ENCODE peak calls at places on chromosomes 12 and 14, in nine cellular contexts. One of them, this sample, is unnamed.

GRCh38 chr12:2083561-2083960 is 30.8 kb downstream of the CACNA1C start:
- DNase-seq in CD8-positive, alpha-beta T cell: no peak
- DNase-seq in activated T-helper 1 cell treated with anti-CD3 and anti-CD28 coated beads, Interleukin-12 subunit alpha, Interleukin-12 subunit beta, Interleukin-2, Interleukin-4 antibody, amounts not matched to agents 30 ng/mL and 10 ng/mL and 1 ng/mL, durations not matched to agents 14 hours and 24 hours and 36 hours: no peak
- DNase-seq in NCI-H1092 treated with DMSO at 0.1 percent for 48 hours: peak
- DNase-seq in CMK: no peak
- DNase-seq in IMR-90: no peak
- DNase-seq in nucleus accumbens: no peak
- DNase-seq in T-helper 17 cell: no peak
- DNase-seq in activated naive CD8-positive, alpha-beta T cell treated with anti-CD3 and anti-CD28 coated beads for 36 hours: no peak
- DNase-seq in this sample: peak

GRCh38 chr14:59632381-59632780 is 55.8 kb upstream of the CCDC175 start:
- DNase-seq in CD8-positive, alpha-beta T cell: no peak
- DNase-seq in activated T-helper 1 cell treated with anti-CD3 and anti-CD28 coated beads, Interleukin-12 subunit alpha, Interleukin-12 subunit beta, Interleukin-2, Interleukin-4 antibody, amounts not matched to agents 30 ng/mL and 10 ng/mL and 1 ng/mL, durations not matched to agents 14 hours and 24 hours and 36 hours: no peak
- DNase-seq in NCI-H1092 treated with DMSO at 0.1 percent for 48 hours: peak
- DNase-seq in CMK: no peak
- DNase-seq in IMR-90: peak
- DNase-seq in nucleus accumbens: no peak
- DNase-seq in T-helper 17 cell: no peak
- DNase-seq in activated naive CD8-positive, alpha-beta T cell treated with anti-CD3 and anti-CD28 coated beads for 36 hours: peak
- DNase-seq in this sample: peak

GRCh38 chr14:38469156-38469555 is 213.3 kb upstream of the CLEC14A start:
- DNase-seq in CD8-positive, alpha-beta T cell: no peak
- DNase-seq in activated T-helper 1 cell treated with anti-CD3 and anti-CD28 coated beads, Interleukin-12 subunit alpha, Interleukin-12 subunit beta, Interleukin-2, Interleukin-4 antibody, amounts not matched to agents 30 ng/mL and 10 ng/mL and 1 ng/mL, durations not matched to agents 14 hours and 24 hours and 36 hours: no peak
- DNase-seq in NCI-H1092 treated with DMSO at 0.1 percent for 48 hours: no peak
- DNase-seq in CMK: no peak
- DNase-seq in IMR-90: peak
- DNase-seq in nucleus accumbens: no peak
- DNase-seq in T-helper 17 cell: no peak
- DNase-seq in activated naive CD8-positive, alpha-beta T cell treated with anti-CD3 and anti-CD28 coated beads for 36 hours: no peak
- DNase-seq in this sample: no peak

GRCh38 chr12:13631873-13632272 is 349.5 kb downstream of the GRIN2B start:
- DNase-seq in CD8-positive, alpha-beta T cell: no peak
- DNase-seq in activated T-helper 1 cell treated with anti-CD3 and anti-CD28 coated beads, Interleukin-12 subunit alpha, Interleukin-12 subunit beta, Interleukin-2, Interleukin-4 antibody, amounts not matched to agents 30 ng/mL and 10 ng/mL and 1 ng/mL, durations not matched to agents 14 hours and 24 hours and 36 hours: no peak
- DNase-seq in NCI-H1092 treated with DMSO at 0.1 percent for 48 hours: no peak
- DNase-seq in CMK: no peak
- DNase-seq in IMR-90: no peak
- DNase-seq in nucleus accumbens: peak
- DNase-seq in T-helper 17 cell: no peak
- DNase-seq in activated naive CD8-positive, alpha-beta T cell treated with anti-CD3 and anti-CD28 coated beads for 36 hours: no peak
- DNase-seq in this sample: no peak

GRCh38 chr14:53842938-53843337 is 113.7 kb downstream of the BMP4 start:
- DNase-seq in CD8-positive, alpha-beta T cell: no peak
- DNase-seq in activated T-helper 1 cell treated with anti-CD3 and anti-CD28 coated beads, Interleukin-12 subunit alpha, Interleukin-12 subunit beta, Interleukin-2, Interleukin-4 antibody, amounts not matched to agents 30 ng/mL and 10 ng/mL and 1 ng/mL, durations not matched to agents 14 hours and 24 hours and 36 hours: no peak
- DNase-seq in NCI-H1092 treated with DMSO at 0.1 percent for 48 hours: no peak
- DNase-seq in CMK: no peak
- DNase-seq in IMR-90: peak
- DNase-seq in nucleus accumbens: no peak
- DNase-seq in T-helper 17 cell: no peak
- DNase-seq in activated naive CD8-positive, alpha-beta T cell treated with anti-CD3 and anti-CD28 coated beads for 36 hours: no peak
- DNase-seq in this sample: no peak

GRCh38 chr14:103056322-103057027 is 874 bp downstream of the CDC42BPB start:
- DNase-seq in CD8-positive, alpha-beta T cell: no peak
- DNase-seq in activated T-helper 1 cell treated with anti-CD3 and anti-CD28 coated beads, Interleukin-12 subunit alpha, Interleukin-12 subunit beta, Interleukin-2, Interleukin-4 antibody, amounts not matched to agents 30 ng/mL and 10 ng/mL and 1 ng/mL, durations not matched to agents 14 hours and 24 hours and 36 hours: no peak
- DNase-seq in NCI-H1092 treated with DMSO at 0.1 percent for 48 hours: peak
- DNase-seq in CMK: no peak
- DNase-seq in IMR-90: peak
- DNase-seq in nucleus accumbens: no peak
- DNase-seq in T-helper 17 cell: no peak
- DNase-seq in activated naive CD8-positive, alpha-beta T cell treated with anti-CD3 and anti-CD28 coated beads for 36 hours: no peak
- DNase-seq in this sample: peak

GRCh38 chr14:72715215-72715909 is 178.5 kb downstream of the DPF3 start:
- DNase-seq in CD8-positive, alpha-beta T cell: no peak
- DNase-seq in activated T-helper 1 cell treated with anti-CD3 and anti-CD28 coated beads, Interleukin-12 subunit alpha, Interleukin-12 subunit beta, Interleukin-2, Interleukin-4 antibody, amounts not matched to agents 30 ng/mL and 10 ng/mL and 1 ng/mL, durations not matched to agents 14 hours and 24 hours and 36 hours: no peak
- DNase-seq in NCI-H1092 treated with DMSO at 0.1 percent for 48 hours: no peak
- DNase-seq in CMK: no peak
- DNase-seq in IMR-90: peak
- DNase-seq in nucleus accumbens: no peak
- DNase-seq in T-helper 17 cell: no peak
- DNase-seq in activated naive CD8-positive, alpha-beta T cell treated with anti-CD3 and anti-CD28 coated beads for 36 hours: no peak
- DNase-seq in this sample: no peak

GRCh38 chr12:131912526-131913274 is 16.4 kb upstream of the PUS1 start:
- DNase-seq in CD8-positive, alpha-beta T cell: no peak
- DNase-seq in activated T-helper 1 cell treated with anti-CD3 and anti-CD28 coated beads, Interleukin-12 subunit alpha, Interleukin-12 subunit beta, Interleukin-2, Interleukin-4 antibody, amounts not matched to agents 30 ng/mL and 10 ng/mL and 1 ng/mL, durations not matched to agents 14 hours and 24 hours and 36 hours: no peak
- DNase-seq in NCI-H1092 treated with DMSO at 0.1 percent for 48 hours: no peak
- DNase-seq in CMK: no peak
- DNase-seq in IMR-90: peak
- DNase-seq in nucleus accumbens: peak
- DNase-seq in T-helper 17 cell: no peak
- DNase-seq in activated naive CD8-positive, alpha-beta T cell treated with anti-CD3 and anti-CD28 coated beads for 36 hours: no peak
- DNase-seq in this sample: peak

GRCh38 chr14:91957876-91958313 is 10.4 kb upstream of the FBLN5 start:
- DNase-seq in CD8-positive, alpha-beta T cell: no peak
- DNase-seq in activated T-helper 1 cell treated with anti-CD3 and anti-CD28 coated beads, Interleukin-12 subunit alpha, Interleukin-12 subunit beta, Interleukin-2, Interleukin-4 antibody, amounts not matched to agents 30 ng/mL and 10 ng/mL and 1 ng/mL, durations not matched to agents 14 hours and 24 hours and 36 hours: no peak
- DNase-seq in NCI-H1092 treated with DMSO at 0.1 percent for 48 hours: no peak
- DNase-seq in CMK: no peak
- DNase-seq in IMR-90: no peak
- DNase-seq in nucleus accumbens: no peak
- DNase-seq in T-helper 17 cell: no peak
- DNase-seq in activated naive CD8-positive, alpha-beta T cell treated with anti-CD3 and anti-CD28 coated beads for 36 hours: no peak
- DNase-seq in this sample: no peak

GRCh38 chr12:75900781-75901254 is 130.8 kb downstream of the PHLDA1 start:
- DNase-seq in CD8-positive, alpha-beta T cell: no peak
- DNase-seq in activated T-helper 1 cell treated with anti-CD3 and anti-CD28 coated beads, Interleukin-12 subunit alpha, Interleukin-12 subunit beta, Interleukin-2, Interleukin-4 antibody, amounts not matched to agents 30 ng/mL and 10 ng/mL and 1 ng/mL, durations not matched to agents 14 hours and 24 hours and 36 hours: no peak
- DNase-seq in NCI-H1092 treated with DMSO at 0.1 percent for 48 hours: no peak
- DNase-seq in CMK: no peak
- DNase-seq in IMR-90: no peak
- DNase-seq in nucleus accumbens: no peak
- DNase-seq in T-helper 17 cell: no peak
- DNase-seq in activated naive CD8-positive, alpha-beta T cell treated with anti-CD3 and anti-CD28 coated beads for 36 hours: no peak
- DNase-seq in this sample: no peak

GRCh38 chr12:109735825-109736551 is 22.4 kb downstream of the FAM222A start:
- DNase-seq in CD8-positive, alpha-beta T cell: peak
- DNase-seq in activated T-helper 1 cell treated with anti-CD3 and anti-CD28 coated beads, Interleukin-12 subunit alpha, Interleukin-12 subunit beta, Interleukin-2, Interleukin-4 antibody, amounts not matched to agents 30 ng/mL and 10 ng/mL and 1 ng/mL, durations not matched to agents 14 hours and 24 hours and 36 hours: no peak
- DNase-seq in NCI-H1092 treated with DMSO at 0.1 percent for 48 hours: no peak
- DNase-seq in CMK: no peak
- DNase-seq in IMR-90: no peak
- DNase-seq in nucleus accumbens: no peak
- DNase-seq in T-helper 17 cell: peak
- DNase-seq in activated naive CD8-positive, alpha-beta T cell treated with anti-CD3 and anti-CD28 coated beads for 36 hours: no peak
- DNase-seq in this sample: no peak

GRCh38 chr12:115798309-115798917 is 479.1 kb downstream of the MED13L start:
- DNase-seq in CD8-positive, alpha-beta T cell: no peak
- DNase-seq in activated T-helper 1 cell treated with anti-CD3 and anti-CD28 coated beads, Interleukin-12 subunit alpha, Interleukin-12 subunit beta, Interleukin-2, Interleukin-4 antibody, amounts not matched to agents 30 ng/mL and 10 ng/mL and 1 ng/mL, durations not matched to agents 14 hours and 24 hours and 36 hours: no peak
- DNase-seq in NCI-H1092 treated with DMSO at 0.1 percent for 48 hours: peak
- DNase-seq in CMK: no peak
- DNase-seq in IMR-90: no peak
- DNase-seq in nucleus accumbens: no peak
- DNase-seq in T-helper 17 cell: no peak
- DNase-seq in activated naive CD8-positive, alpha-beta T cell treated with anti-CD3 and anti-CD28 coated beads for 36 hours: no peak
- DNase-seq in this sample: no peak

GRCh38 chr14:50865677-50866076 is 6.2 kb upstream of the ABHD12B start:
- DNase-seq in CD8-positive, alpha-beta T cell: no peak
- DNase-seq in activated T-helper 1 cell treated with anti-CD3 and anti-CD28 coated beads, Interleukin-12 subunit alpha, Interleukin-12 subunit beta, Interleukin-2, Interleukin-4 antibody, amounts not matched to agents 30 ng/mL and 10 ng/mL and 1 ng/mL, durations not matched to agents 14 hours and 24 hours and 36 hours: no peak
- DNase-seq in NCI-H1092 treated with DMSO at 0.1 percent for 48 hours: no peak
- DNase-seq in CMK: no peak
- DNase-seq in IMR-90: peak
- DNase-seq in nucleus accumbens: no peak
- DNase-seq in T-helper 17 cell: no peak
- DNase-seq in activated naive CD8-positive, alpha-beta T cell treated with anti-CD3 and anti-CD28 coated beads for 36 hours: no peak
- DNase-seq in this sample: no peak

GRCh38 chr12:124904306-124905098 is 9.9 kb downstream of the UBC start:
- DNase-seq in CD8-positive, alpha-beta T cell: no peak
- DNase-seq in activated T-helper 1 cell treated with anti-CD3 and anti-CD28 coated beads, Interleukin-12 subunit alpha, Interleukin-12 subunit beta, Interleukin-2, Interleukin-4 antibody, amounts not matched to agents 30 ng/mL and 10 ng/mL and 1 ng/mL, durations not matched to agents 14 hours and 24 hours and 36 hours: no peak
- DNase-seq in NCI-H1092 treated with DMSO at 0.1 percent for 48 hours: no peak
- DNase-seq in CMK: no peak
- DNase-seq in IMR-90: peak
- DNase-seq in nucleus accumbens: peak
- DNase-seq in T-helper 17 cell: no peak
- DNase-seq in activated naive CD8-positive, alpha-beta T cell treated with anti-CD3 and anti-CD28 coated beads for 36 hours: no peak
- DNase-seq in this sample: no peak

GRCh38 chr14:99174920-99175319 is 97.1 kb downstream of the BCL11B start:
- DNase-seq in CD8-positive, alpha-beta T cell: no peak
- DNase-seq in activated T-helper 1 cell treated with anti-CD3 and anti-CD28 coated beads, Interleukin-12 subunit alpha, Interleukin-12 subunit beta, Interleukin-2, Interleukin-4 antibody, amounts not matched to agents 30 ng/mL and 10 ng/mL and 1 ng/mL, durations not matched to agents 14 hours and 24 hours and 36 hours: no peak
- DNase-seq in NCI-H1092 treated with DMSO at 0.1 percent for 48 hours: no peak
- DNase-seq in CMK: no peak
- DNase-seq in IMR-90: no peak
- DNase-seq in nucleus accumbens: no peak
- DNase-seq in T-helper 17 cell: no peak
- DNase-seq in activated naive CD8-positive, alpha-beta T cell treated with anti-CD3 and anti-CD28 coated beads for 36 hours: no peak
- DNase-seq in this sample: no peak

GRCh38 chr12:46494424-46494823 is 121.9 kb upstream of the SLC38A2 start:
- DNase-seq in CD8-positive, alpha-beta T cell: no peak
- DNase-seq in activated T-helper 1 cell treated with anti-CD3 and anti-CD28 coated beads, Interleukin-12 subunit alpha, Interleukin-12 subunit beta, Interleukin-2, Interleukin-4 antibody, amounts not matched to agents 30 ng/mL and 10 ng/mL and 1 ng/mL, durations not matched to agents 14 hours and 24 hours and 36 hours: no peak
- DNase-seq in NCI-H1092 treated with DMSO at 0.1 percent for 48 hours: no peak
- DNase-seq in CMK: no peak
- DNase-seq in IMR-90: peak
- DNase-seq in nucleus accumbens: no peak
- DNase-seq in T-helper 17 cell: no peak
- DNase-seq in activated naive CD8-positive, alpha-beta T cell treated with anti-CD3 and anti-CD28 coated beads for 36 hours: no peak
- DNase-seq in this sample: no peak

GRCh38 chr12:6965714-6966113 is 4.8 kb downstream of the PHB2 start:
- DNase-seq in CD8-positive, alpha-beta T cell: no peak
- DNase-seq in activated T-helper 1 cell treated with anti-CD3 and anti-CD28 coated beads, Interleukin-12 subunit alpha, Interleukin-12 subunit beta, Interleukin-2, Interleukin-4 antibody, amounts not matched to agents 30 ng/mL and 10 ng/mL and 1 ng/mL, durations not matched to agents 14 hours and 24 hours and 36 hours: no peak
- DNase-seq in NCI-H1092 treated with DMSO at 0.1 percent for 48 hours: no peak
- DNase-seq in CMK: no peak
- DNase-seq in IMR-90: no peak
- DNase-seq in nucleus accumbens: no peak
- DNase-seq in T-helper 17 cell: no peak
- DNase-seq in activated naive CD8-positive, alpha-beta T cell treated with anti-CD3 and anti-CD28 coated beads for 36 hours: no peak
- DNase-seq in this sample: no peak

GRCh38 chr12:1527789-1528188 is 66.6 kb downstream of the FBXL14 start:
- DNase-seq in CD8-positive, alpha-beta T cell: no peak
- DNase-seq in activated T-helper 1 cell treated with anti-CD3 and anti-CD28 coated beads, Interleukin-12 subunit alpha, Interleukin-12 subunit beta, Interleukin-2, Interleukin-4 antibody, amounts not matched to agents 30 ng/mL and 10 ng/mL and 1 ng/mL, durations not matched to agents 14 hours and 24 hours and 36 hours: no peak
- DNase-seq in NCI-H1092 treated with DMSO at 0.1 percent for 48 hours: no peak
- DNase-seq in CMK: no peak
- DNase-seq in IMR-90: peak
- DNase-seq in nucleus accumbens: no peak
- DNase-seq in T-helper 17 cell: no peak
- DNase-seq in activated naive CD8-positive, alpha-beta T cell treated with anti-CD3 and anti-CD28 coated beads for 36 hours: no peak
- DNase-seq in this sample: no peak

GRCh38 chr12:80186727-80187217 is 87.4 kb downstream of the OTOGL start:
- DNase-seq in CD8-positive, alpha-beta T cell: peak
- DNase-seq in activated T-helper 1 cell treated with anti-CD3 and anti-CD28 coated beads, Interleukin-12 subunit alpha, Interleukin-12 subunit beta, Interleukin-2, Interleukin-4 antibody, amounts not matched to agents 30 ng/mL and 10 ng/mL and 1 ng/mL, durations not matched to agents 14 hours and 24 hours and 36 hours: peak
- DNase-seq in NCI-H1092 treated with DMSO at 0.1 percent for 48 hours: peak
- DNase-seq in CMK: no peak
- DNase-seq in IMR-90: peak
- DNase-seq in nucleus accumbens: peak
- DNase-seq in T-helper 17 cell: no peak
- DNase-seq in activated naive CD8-positive, alpha-beta T cell treated with anti-CD3 and anti-CD28 coated beads for 36 hours: peak
- DNase-seq in this sample: peak

GRCh38 chr12:78086553-78087362 is 256.1 kb downstream of the NAV3 start:
- DNase-seq in CD8-positive, alpha-beta T cell: no peak
- DNase-seq in activated T-helper 1 cell treated with anti-CD3 and anti-CD28 coated beads, Interleukin-12 subunit alpha, Interleukin-12 subunit beta, Interleukin-2, Interleukin-4 antibody, amounts not matched to agents 30 ng/mL and 10 ng/mL and 1 ng/mL, durations not matched to agents 14 hours and 24 hours and 36 hours: no peak
- DNase-seq in NCI-H1092 treated with DMSO at 0.1 percent for 48 hours: no peak
- DNase-seq in CMK: no peak
- DNase-seq in IMR-90: peak
- DNase-seq in nucleus accumbens: no peak
- DNase-seq in T-helper 17 cell: no peak
- DNase-seq in activated naive CD8-positive, alpha-beta T cell treated with anti-CD3 and anti-CD28 coated beads for 36 hours: no peak
- DNase-seq in this sample: no peak

GRCh38 chr12:119320678-119321077 is 13.9 kb upstream of the CCDC60 start:
- DNase-seq in CD8-positive, alpha-beta T cell: no peak
- DNase-seq in activated T-helper 1 cell treated with anti-CD3 and anti-CD28 coated beads, Interleukin-12 subunit alpha, Interleukin-12 subunit beta, Interleukin-2, Interleukin-4 antibody, amounts not matched to agents 30 ng/mL and 10 ng/mL and 1 ng/mL, durations not matched to agents 14 hours and 24 hours and 36 hours: no peak
- DNase-seq in NCI-H1092 treated with DMSO at 0.1 percent for 48 hours: no peak
- DNase-seq in CMK: no peak
- DNase-seq in IMR-90: no peak
- DNase-seq in nucleus accumbens: no peak
- DNase-seq in T-helper 17 cell: no peak
- DNase-seq in activated naive CD8-positive, alpha-beta T cell treated with anti-CD3 and anti-CD28 coated beads for 36 hours: no peak
- DNase-seq in this sample: no peak

GRCh38 chr12:125140918-125141573 is 75.8 kb downstream of the AACS start:
- DNase-seq in CD8-positive, alpha-beta T cell: no peak
- DNase-seq in activated T-helper 1 cell treated with anti-CD3 and anti-CD28 coated beads, Interleukin-12 subunit alpha, Interleukin-12 subunit beta, Interleukin-2, Interleukin-4 antibody, amounts not matched to agents 30 ng/mL and 10 ng/mL and 1 ng/mL, durations not matched to agents 14 hours and 24 hours and 36 hours: no peak
- DNase-seq in NCI-H1092 treated with DMSO at 0.1 percent for 48 hours: no peak
- DNase-seq in CMK: no peak
- DNase-seq in IMR-90: peak
- DNase-seq in nucleus accumbens: no peak
- DNase-seq in T-helper 17 cell: no peak
- DNase-seq in activated naive CD8-positive, alpha-beta T cell treated with anti-CD3 and anti-CD28 coated beads for 36 hours: no peak
- DNase-seq in this sample: no peak

GRCh38 chr12:24948816-24949722 is at the start of gene BCAT1:
- DNase-seq in CD8-positive, alpha-beta T cell: peak
- DNase-seq in activated T-helper 1 cell treated with anti-CD3 and anti-CD28 coated beads, Interleukin-12 subunit alpha, Interleukin-12 subunit beta, Interleukin-2, Interleukin-4 antibody, amounts not matched to agents 30 ng/mL and 10 ng/mL and 1 ng/mL, durations not matched to agents 14 hours and 24 hours and 36 hours: peak
- DNase-seq in NCI-H1092 treated with DMSO at 0.1 percent for 48 hours: no peak
- DNase-seq in CMK: peak
- DNase-seq in IMR-90: peak
- DNase-seq in nucleus accumbens: peak
- DNase-seq in T-helper 17 cell: no peak
- DNase-seq in activated naive CD8-positive, alpha-beta T cell treated with anti-CD3 and anti-CD28 coated beads for 36 hours: peak
- DNase-seq in this sample: peak

GRCh38 chr12:42346603-42347002 is 20.6 kb downstream of the PPHLN1 start:
- DNase-seq in CD8-positive, alpha-beta T cell: no peak
- DNase-seq in activated T-helper 1 cell treated with anti-CD3 and anti-CD28 coated beads, Interleukin-12 subunit alpha, Interleukin-12 subunit beta, Interleukin-2, Interleukin-4 antibody, amounts not matched to agents 30 ng/mL and 10 ng/mL and 1 ng/mL, durations not matched to agents 14 hours and 24 hours and 36 hours: no peak
- DNase-seq in NCI-H1092 treated with DMSO at 0.1 percent for 48 hours: no peak
- DNase-seq in CMK: no peak
- DNase-seq in IMR-90: no peak
- DNase-seq in nucleus accumbens: no peak
- DNase-seq in T-helper 17 cell: no peak
- DNase-seq in activated naive CD8-positive, alpha-beta T cell treated with anti-CD3 and anti-CD28 coated beads for 36 hours: no peak
- DNase-seq in this sample: no peak

GRCh38 chr14:49950275-49951250 is 57.7 kb downstream of the ARF6 start:
- DNase-seq in CD8-positive, alpha-beta T cell: no peak
- DNase-seq in activated T-helper 1 cell treated with anti-CD3 and anti-CD28 coated beads, Interleukin-12 subunit alpha, Interleukin-12 subunit beta, Interleukin-2, Interleukin-4 antibody, amounts not matched to agents 30 ng/mL and 10 ng/mL and 1 ng/mL, durations not matched to agents 14 hours and 24 hours and 36 hours: no peak
- DNase-seq in NCI-H1092 treated with DMSO at 0.1 percent for 48 hours: no peak
- DNase-seq in CMK: no peak
- DNase-seq in IMR-90: no peak
- DNase-seq in nucleus accumbens: no peak
- DNase-seq in T-helper 17 cell: no peak
- DNase-seq in activated naive CD8-positive, alpha-beta T cell treated with anti-CD3 and anti-CD28 coated beads for 36 hours: no peak
- DNase-seq in this sample: no peak

GRCh38 chr12:89370850-89371249 is 18.5 kb upstream of the DUSP6 start:
- DNase-seq in CD8-positive, alpha-beta T cell: no peak
- DNase-seq in activated T-helper 1 cell treated with anti-CD3 and anti-CD28 coated beads, Interleukin-12 subunit alpha, Interleukin-12 subunit beta, Interleukin-2, Interleukin-4 antibody, amounts not matched to agents 30 ng/mL and 10 ng/mL and 1 ng/mL, durations not matched to agents 14 hours and 24 hours and 36 hours: no peak
- DNase-seq in NCI-H1092 treated with DMSO at 0.1 percent for 48 hours: no peak
- DNase-seq in CMK: no peak
- DNase-seq in IMR-90: peak
- DNase-seq in nucleus accumbens: no peak
- DNase-seq in T-helper 17 cell: no peak
- DNase-seq in activated naive CD8-positive, alpha-beta T cell treated with anti-CD3 and anti-CD28 coated beads for 36 hours: no peak
- DNase-seq in this sample: no peak

GRCh38 chr14:102655154-102655553 is 62.7 kb downstream of the RCOR1 start:
- DNase-seq in CD8-positive, alpha-beta T cell: no peak
- DNase-seq in activated T-helper 1 cell treated with anti-CD3 and anti-CD28 coated beads, Interleukin-12 subunit alpha, Interleukin-12 subunit beta, Interleukin-2, Interleukin-4 antibody, amounts not matched to agents 30 ng/mL and 10 ng/mL and 1 ng/mL, durations not matched to agents 14 hours and 24 hours and 36 hours: no peak
- DNase-seq in NCI-H1092 treated with DMSO at 0.1 percent for 48 hours: no peak
- DNase-seq in CMK: no peak
- DNase-seq in IMR-90: peak
- DNase-seq in nucleus accumbens: no peak
- DNase-seq in T-helper 17 cell: no peak
- DNase-seq in activated naive CD8-positive, alpha-beta T cell treated with anti-CD3 and anti-CD28 coated beads for 36 hours: no peak
- DNase-seq in this sample: no peak

GRCh38 chr12:120522568-120522967 is 6.4 kb downstream of the COQ5 start:
- DNase-seq in CD8-positive, alpha-beta T cell: no peak
- DNase-seq in activated T-helper 1 cell treated with anti-CD3 and anti-CD28 coated beads, Interleukin-12 subunit alpha, Interleukin-12 subunit beta, Interleukin-2, Interleukin-4 antibody, amounts not matched to agents 30 ng/mL and 10 ng/mL and 1 ng/mL, durations not matched to agents 14 hours and 24 hours and 36 hours: no peak
- DNase-seq in NCI-H1092 treated with DMSO at 0.1 percent for 48 hours: no peak
- DNase-seq in CMK: no peak
- DNase-seq in IMR-90: no peak
- DNase-seq in nucleus accumbens: no peak
- DNase-seq in T-helper 17 cell: no peak
- DNase-seq in activated naive CD8-positive, alpha-beta T cell treated with anti-CD3 and anti-CD28 coated beads for 36 hours: no peak
- DNase-seq in this sample: no peak

GRCh38 chr12:47033081-47033480 is 46.3 kb upstream of the PCED1B start:
- DNase-seq in CD8-positive, alpha-beta T cell: no peak
- DNase-seq in activated T-helper 1 cell treated with anti-CD3 and anti-CD28 coated beads, Interleukin-12 subunit alpha, Interleukin-12 subunit beta, Interleukin-2, Interleukin-4 antibody, amounts not matched to agents 30 ng/mL and 10 ng/mL and 1 ng/mL, durations not matched to agents 14 hours and 24 hours and 36 hours: no peak
- DNase-seq in NCI-H1092 treated with DMSO at 0.1 percent for 48 hours: no peak
- DNase-seq in CMK: no peak
- DNase-seq in IMR-90: no peak
- DNase-seq in nucleus accumbens: no peak
- DNase-seq in T-helper 17 cell: no peak
- DNase-seq in activated naive CD8-positive, alpha-beta T cell treated with anti-CD3 and anti-CD28 coated beads for 36 hours: no peak
- DNase-seq in this sample: no peak

GRCh38 chr14:100567877-100568163 is 19.4 kb downstream of the BEGAIN start:
- DNase-seq in CD8-positive, alpha-beta T cell: no peak
- DNase-seq in activated T-helper 1 cell treated with anti-CD3 and anti-CD28 coated beads, Interleukin-12 subunit alpha, Interleukin-12 subunit beta, Interleukin-2, Interleukin-4 antibody, amounts not matched to agents 30 ng/mL and 10 ng/mL and 1 ng/mL, durations not matched to agents 14 hours and 24 hours and 36 hours: no peak
- DNase-seq in NCI-H1092 treated with DMSO at 0.1 percent for 48 hours: no peak
- DNase-seq in CMK: no peak
- DNase-seq in IMR-90: no peak
- DNase-seq in nucleus accumbens: no peak
- DNase-seq in T-helper 17 cell: no peak
- DNase-seq in activated naive CD8-positive, alpha-beta T cell treated with anti-CD3 and anti-CD28 coated beads for 36 hours: no peak
- DNase-seq in this sample: no peak

GRCh38 chr14:26137161-26137560 is 460.7 kb downstream of the NOVA1 start:
- DNase-seq in CD8-positive, alpha-beta T cell: no peak
- DNase-seq in activated T-helper 1 cell treated with anti-CD3 and anti-CD28 coated beads, Interleukin-12 subunit alpha, Interleukin-12 subunit beta, Interleukin-2, Interleukin-4 antibody, amounts not matched to agents 30 ng/mL and 10 ng/mL and 1 ng/mL, durations not matched to agents 14 hours and 24 hours and 36 hours: no peak
- DNase-seq in NCI-H1092 treated with DMSO at 0.1 percent for 48 hours: no peak
- DNase-seq in CMK: no peak
- DNase-seq in IMR-90: no peak
- DNase-seq in nucleus accumbens: no peak
- DNase-seq in T-helper 17 cell: no peak
- DNase-seq in activated naive CD8-positive, alpha-beta T cell treated with anti-CD3 and anti-CD28 coated beads for 36 hours: no peak
- DNase-seq in this sample: no peak